ENCODE peak calls at places on chromosomes 7 and 10, in eight cellular contexts. One of them, this sample, is unnamed.

GRCh38 chr7:99221866-99222265 is 14.0 kb upstream of the KPNA7 start:
- DNase-seq in GM23338: no peak
- DNase-seq in K562: no peak
- DNase-seq in GM12878: no peak
- DNase-seq in HCT116: no peak
- DNase-seq in SK-N-SH: no peak
- DNase-seq in HepG2: no peak
- DNase-seq in HL-60: no peak
- DNase-seq in this sample: no peak

GRCh38 chr10:4242561-4243035 is 457.6 kb upstream of the KLF6 start:
- DNase-seq in SK-N-SH: no peak
- DNase-seq in HepG2: no peak
- DNase-seq in K562: no peak
- DNase-seq in HCT116: peak
- DNase-seq in GM12878: no peak
- DNase-seq in GM23338: no peak
- DNase-seq in HL-60: no peak
- DNase-seq in this sample: peak

GRCh38 chr10:34058922-34059614 is 724.6 kb upstream of the NRP1 start:
- DNase-seq in GM23338: no peak
- DNase-seq in SK-N-SH: no peak
- DNase-seq in HL-60: no peak
- DNase-seq in HepG2: no peak
- DNase-seq in GM12878: no peak
- DNase-seq in K562: no peak
- DNase-seq in HCT116: no peak
- DNase-seq in this sample: no peak

GRCh38 chr7:149644754-149645153 is 128.6 kb downstream of the ZNF467 start:
- DNase-seq in HCT116: no peak
- DNase-seq in HepG2: no peak
- DNase-seq in K562: peak
- DNase-seq in GM12878: no peak
- DNase-seq in SK-N-SH: no peak
- DNase-seq in GM23338: no peak
- DNase-seq in HL-60: no peak
- DNase-seq in this sample: no peak

GRCh38 chr10:51667992-51668689 is 31.3 kb downstream of the CSTF2T start:
- DNase-seq in GM12878: no peak
- DNase-seq in HCT116: no peak
- DNase-seq in K562: no peak
- DNase-seq in HepG2: no peak
- DNase-seq in SK-N-SH: peak
- DNase-seq in HL-60: no peak
- DNase-seq in GM23338: no peak
- DNase-seq in this sample: no peak

GRCh38 chr10:92734288-92734687 is 44.5 kb downstream of the HHEX start:
- DNase-seq in HCT116: no peak
- DNase-seq in GM12878: no peak
- DNase-seq in SK-N-SH: no peak
- DNase-seq in K562: no peak
- DNase-seq in HepG2: no peak
- DNase-seq in HL-60: no peak
- DNase-seq in GM23338: no peak
- DNase-seq in this sample: no peak

GRCh38 chr7:94656925-94657731 is 1.2 kb upstream of the SGCE start:
- DNase-seq in GM23338: peak
- DNase-seq in SK-N-SH: no peak
- DNase-seq in GM12878: no peak
- DNase-seq in HL-60: no peak
- DNase-seq in HCT116: peak
- DNase-seq in HepG2: no peak
- DNase-seq in K562: no peak
- DNase-seq in this sample: no peak

GRCh38 chr10:73819513-73820093 is 8.2 kb upstream of the NDST2 start:
- DNase-seq in K562: no peak
- DNase-seq in SK-N-SH: no peak
- DNase-seq in HCT116: no peak
- DNase-seq in GM23338: peak
- DNase-seq in HepG2: no peak
- DNase-seq in GM12878: no peak
- DNase-seq in HL-60: no peak
- DNase-seq in this sample: no peak

GRCh38 chr7:97167749-97168148 is 50.3 kb downstream of the SDHAF3 start:
- DNase-seq in GM12878: no peak
- DNase-seq in SK-N-SH: no peak
- DNase-seq in GM23338: no peak
- DNase-seq in HepG2: peak
- DNase-seq in HCT116: no peak
- DNase-seq in HL-60: no peak
- DNase-seq in K562: no peak
- DNase-seq in this sample: no peak

GRCh38 chr10:104483582-104483981 is 129.9 kb downstream of the CFAP58 start:
- DNase-seq in SK-N-SH: no peak
- DNase-seq in HCT116: no peak
- DNase-seq in GM23338: no peak
- DNase-seq in K562: no peak
- DNase-seq in HL-60: peak
- DNase-seq in HepG2: no peak
- DNase-seq in GM12878: no peak
- DNase-seq in this sample: no peak

GRCh38 chr7:149777551-149778326 is 4.4 kb upstream of the ZNF467 start:
- DNase-seq in HCT116: no peak
- DNase-seq in HL-60: no peak
- DNase-seq in GM23338: no peak
- DNase-seq in SK-N-SH: no peak
- DNase-seq in K562: no peak
- DNase-seq in HepG2: no peak
- DNase-seq in GM12878: no peak
- DNase-seq in this sample: no peak

GRCh38 chr10:72314263-72314662 is 40.5 kb downstream of the DNAJB12 start:
- DNase-seq in HCT116: no peak
- DNase-seq in SK-N-SH: no peak
- DNase-seq in HepG2: no peak
- DNase-seq in K562: no peak
- DNase-seq in GM12878: no peak
- DNase-seq in GM23338: no peak
- DNase-seq in HL-60: no peak
- DNase-seq in this sample: no peak

GRCh38 chr10:73590881-73591577 is at the start of gene USP54:
- DNase-seq in HepG2: peak
- DNase-seq in HL-60: peak
- DNase-seq in SK-N-SH: no peak
- DNase-seq in K562: peak
- DNase-seq in GM12878: no peak
- DNase-seq in GM23338: peak
- DNase-seq in HCT116: peak
- DNase-seq in this sample: no peak

GRCh38 chr10:76071638-76072317 is 640.4 kb downstream of the LRMDA start:
- DNase-seq in GM23338: no peak
- DNase-seq in HepG2: no peak
- DNase-seq in K562: no peak
- DNase-seq in GM12878: no peak
- DNase-seq in HCT116: no peak
- DNase-seq in SK-N-SH: no peak
- DNase-seq in HL-60: no peak
- DNase-seq in this sample: no peak

GRCh38 chr7:27164381-27165088 is 802 bp downstream of the HOXA9 start:
- DNase-seq in GM12878: no peak
- DNase-seq in K562: no peak
- DNase-seq in SK-N-SH: no peak
- DNase-seq in GM23338: peak
- DNase-seq in HCT116: no peak
- DNase-seq in HL-60: no peak
- DNase-seq in HepG2: no peak
- DNase-seq in this sample: no peak

GRCh38 chr10:4028027-4028471 is 243.0 kb upstream of the KLF6 start:
- DNase-seq in GM12878: no peak
- DNase-seq in HepG2: no peak
- DNase-seq in HL-60: no peak
- DNase-seq in SK-N-SH: no peak
- DNase-seq in K562: no peak
- DNase-seq in GM23338: no peak
- DNase-seq in HCT116: no peak
- DNase-seq in this sample: no peak

GRCh38 chr10:42988517-42989395 is 88.1 kb upstream of the RET start:
- DNase-seq in K562: peak
- DNase-seq in HepG2: no peak
- DNase-seq in HCT116: no peak
- DNase-seq in GM23338: no peak
- DNase-seq in GM12878: no peak
- DNase-seq in HL-60: peak
- DNase-seq in SK-N-SH: peak
- DNase-seq in this sample: no peak

GRCh38 chr10:73859441-73860049 is 14.8 kb downstream of the CAMK2G start:
- DNase-seq in HepG2: no peak
- DNase-seq in GM23338: no peak
- DNase-seq in GM12878: peak
- DNase-seq in K562: no peak
- DNase-seq in SK-N-SH: no peak
- DNase-seq in HL-60: no peak
- DNase-seq in HCT116: no peak
- DNase-seq in this sample: no peak

GRCh38 chr10:32141018-32141807 is 85.0 kb upstream of the KIF5B start:
- DNase-seq in HepG2: no peak
- DNase-seq in GM23338: no peak
- DNase-seq in SK-N-SH: no peak
- DNase-seq in K562: no peak
- DNase-seq in HCT116: no peak
- DNase-seq in GM12878: no peak
- DNase-seq in HL-60: no peak
- DNase-seq in this sample: no peak

GRCh38 chr10:32143302-32143847 is 87.2 kb upstream of the KIF5B start:
- DNase-seq in GM23338: no peak
- DNase-seq in HL-60: no peak
- DNase-seq in K562: no peak
- DNase-seq in HCT116: no peak
- DNase-seq in HepG2: no peak
- DNase-seq in SK-N-SH: no peak
- DNase-seq in GM12878: no peak
- DNase-seq in this sample: no peak

GRCh38 chr10:32140403-32140802 is 84.2 kb upstream of the KIF5B start:
- DNase-seq in HCT116: no peak
- DNase-seq in HepG2: no peak
- DNase-seq in HL-60: no peak
- DNase-seq in GM12878: no peak
- DNase-seq in GM23338: peak
- DNase-seq in K562: no peak
- DNase-seq in SK-N-SH: no peak
- DNase-seq in this sample: no peak

GRCh38 chr10:32142646-32143045 is 86.4 kb upstream of the KIF5B start:
- DNase-seq in HL-60: no peak
- DNase-seq in SK-N-SH: no peak
- DNase-seq in GM12878: no peak
- DNase-seq in GM23338: no peak
- DNase-seq in HCT116: no peak
- DNase-seq in HepG2: no peak
- DNase-seq in K562: no peak
- DNase-seq in this sample: no peak

GRCh38 chr10:32139223-32140073 is 83.2 kb upstream of the KIF5B start:
- DNase-seq in K562: peak
- DNase-seq in SK-N-SH: peak
- DNase-seq in GM23338: peak
- DNase-seq in HepG2: peak
- DNase-seq in HCT116: peak
- DNase-seq in HL-60: peak
- DNase-seq in GM12878: no peak
- DNase-seq in this sample: peak
- TF ChIP-seq REST in K562: no peak
- TF ChIP-seq REST in SK-N-SH: no peak
- TF ChIP-seq REST in GM23338: no peak
- TF ChIP-seq REST in HepG2: no peak
- TF ChIP-seq REST in HCT116: no peak
- TF ChIP-seq REST in HL-60: no peak
- TF ChIP-seq REST in GM12878: no peak
- TF ChIP-seq REST in this sample: no peak

DNA sequence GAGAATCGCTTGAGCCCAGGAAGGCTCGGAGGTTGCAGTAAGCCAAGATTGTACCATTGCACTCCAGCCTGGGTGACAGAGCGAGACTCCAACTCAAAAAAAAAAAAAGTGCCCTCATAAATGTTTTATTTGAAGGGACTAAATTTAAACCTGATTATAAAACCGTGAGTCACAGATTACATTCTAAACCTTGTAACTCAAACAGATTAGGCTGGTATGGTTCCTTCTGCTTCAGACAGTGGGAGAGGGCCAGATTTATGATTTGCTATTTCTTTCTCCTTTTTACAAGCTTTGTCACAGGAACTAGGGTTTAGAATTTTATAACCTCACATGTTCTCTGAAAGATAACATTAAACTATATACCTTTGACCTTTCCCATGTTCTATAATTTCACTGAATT is 801.2 kb upstream of the ZWINT start:
- DNase-seq in SK-N-SH: no peak
- DNase-seq in HCT116: no peak
- DNase-seq in GM12878: no peak
- DNase-seq in HL-60: no peak
- DNase-seq in HepG2: no peak
- DNase-seq in K562: no peak
- DNase-seq in GM23338: no peak
- DNase-seq in this sample: no peak
- TF ChIP-seq POLR2AphosphoS5 in SK-N-SH: no peak
- TF ChIP-seq POLR2AphosphoS5 in HCT116: no peak
- TF ChIP-seq POLR2AphosphoS5 in GM12878: no peak
- TF ChIP-seq POLR2AphosphoS5 in HL-60: no peak
- TF ChIP-seq POLR2AphosphoS5 in HepG2: no peak
- TF ChIP-seq POLR2AphosphoS5 in K562: no peak
- TF ChIP-seq POLR2AphosphoS5 in GM23338: no peak
- TF ChIP-seq POLR2AphosphoS5 in this sample: no peak

DNA sequence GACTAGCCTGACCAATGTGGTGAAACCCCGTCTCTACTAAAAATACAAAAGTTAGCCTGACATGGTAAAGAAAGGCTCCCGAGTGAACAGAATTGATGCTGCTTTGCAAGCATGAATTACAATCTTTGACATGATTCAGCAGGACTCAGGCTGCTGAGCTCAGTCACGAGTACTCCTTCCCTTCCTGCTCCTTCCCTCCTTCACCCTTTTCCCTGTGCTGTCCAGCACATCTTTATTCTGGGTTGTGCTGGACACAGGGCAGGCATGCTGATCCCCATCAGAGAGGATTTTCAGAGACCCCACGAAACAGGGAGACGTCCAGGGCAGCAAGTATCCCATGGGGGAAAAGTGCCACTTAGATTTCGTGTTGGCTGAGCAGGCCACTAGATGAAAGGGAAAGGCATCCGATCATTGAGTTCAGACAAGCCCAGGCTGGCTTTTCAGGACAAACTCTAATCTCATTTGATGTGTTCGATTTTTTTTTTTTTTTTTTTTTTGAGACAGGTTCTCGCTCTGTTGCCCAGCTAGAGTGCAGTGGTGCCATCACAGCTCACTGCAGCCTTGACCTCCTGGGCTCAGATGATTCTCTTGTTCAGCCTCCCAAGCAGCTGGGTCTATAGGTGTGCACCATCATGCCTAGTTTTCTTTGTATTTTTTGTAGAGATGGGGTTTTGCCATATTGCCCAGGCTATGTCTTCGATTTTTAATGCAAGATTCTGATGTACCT is 36.5 kb downstream of the BAMBI start:
- DNase-seq in HepG2: no peak
- DNase-seq in SK-N-SH: no peak
- DNase-seq in HCT116: no peak
- DNase-seq in GM23338: no peak
- DNase-seq in GM12878: no peak
- DNase-seq in K562: no peak
- DNase-seq in HL-60: no peak
- DNase-seq in this sample: no peak
- TF ChIP-seq REST in HepG2: no peak
- TF ChIP-seq REST in SK-N-SH: no peak
- TF ChIP-seq REST in HCT116: no peak
- TF ChIP-seq REST in GM23338: no peak
- TF ChIP-seq REST in GM12878: no peak
- TF ChIP-seq REST in K562: no peak
- TF ChIP-seq REST in HL-60: no peak
- TF ChIP-seq REST in this sample: no peak

GRCh38 chr7:83468251-83468739 is 180.6 kb downstream of the SEMA3E start:
- DNase-seq in K562: peak
- DNase-seq in HepG2: peak
- DNase-seq in SK-N-SH: peak
- DNase-seq in GM12878: peak
- DNase-seq in HL-60: peak
- DNase-seq in GM23338: peak
- DNase-seq in HCT116: peak
- DNase-seq in this sample: peak
- TF ChIP-seq POLR2AphosphoS5 in K562: no peak
- TF ChIP-seq POLR2AphosphoS5 in HepG2: no peak
- TF ChIP-seq POLR2AphosphoS5 in SK-N-SH: peak
- TF ChIP-seq POLR2AphosphoS5 in GM12878: no peak
- TF ChIP-seq POLR2AphosphoS5 in HL-60: no peak
- TF ChIP-seq POLR2AphosphoS5 in GM23338: peak
- TF ChIP-seq POLR2AphosphoS5 in HCT116: peak
- TF ChIP-seq POLR2AphosphoS5 in this sample: peak

This sample was measured in Panc1.